ENCODE peak calls at places on chromosomes 5 and 9, in seven cellular contexts. Y, D, L, M, C, Q and T are unnamed samples. For H3K4me1, the result is how much of the 10 kb centered on the place peaks cover.

GRCh38 chr9:94672811-94673487 is 33.6 kb upstream of the FBP1 start:
- DNase-seq in Y (peak), D (peak), L (no peak), M (no peak), C (no peak), Q (no peak), T (no peak)

GRCh38 chr5:168174376-168174775 is 117.1 kb upstream of the WWC1 start:
- DNase-seq in Y (peak), D (no peak), L (no peak), M (no peak), C (no peak), Q (no peak), T (no peak)

GRCh38 chr9:101220341-101220740 is 164.5 kb downstream of the BAAT start:
- DNase-seq in Y (no peak), D (no peak), L (no peak), M (no peak), C (no peak), Q (no peak), T (no peak)

GRCh38 chr9:77488439-77489126 is 159.5 kb downstream of the GNA14 start:
- DNase-seq in Y (peak), D (peak), L (no peak), M (peak), C (no peak), Q (no peak), T (no peak)

GRCh38 chr5:16952968-16953671 is 17.0 kb upstream of the MYO10 start:
- DNase-seq in Y (no peak), D (no peak), L (no peak), M (no peak), C (no peak), Q (no peak), T (no peak)

GRCh38 chr5:15943487-15943886 is 236.1 kb downstream of the MARCHF11 start:
- DNase-seq in Y (peak), D (peak), L (no peak), M (no peak), C (no peak), Q (no peak), T (no peak)

GRCh38 chr5:173055722-173055982 is 500 bp upstream of the CREBRF start:
- DNase-seq in Y (peak), D (no peak), L (no peak), M (peak), C (no peak), Q (no peak), T (no peak)

GRCh38 chr9:96523429-96523828 is 73.5 kb downstream of the HABP4 start:
- DNase-seq in Y (no peak), D (no peak), L (no peak), M (no peak), C (no peak), Q (peak), T (no peak)

GRCh38 chr5:171390883-171391677 is 3.4 kb downstream of the NPM1 start:
- DNase-seq in Y (peak), D (no peak), L (no peak), M (no peak), C (no peak), Q (no peak), T (no peak)

GRCh38 chr5:108220834-108221233 is 161.1 kb downstream of the FBXL17 start:
- DNase-seq in Y (no peak), D (no peak), L (no peak), M (no peak), C (no peak), Q (no peak), T (no peak)

GRCh38 chr5:99807346-99807745 is 727.8 kb upstream of the FAM174A start:
- DNase-seq in Y (no peak), D (no peak), L (no peak), M (no peak), C (no peak), Q (no peak), T (no peak)

GRCh38 chr5:15383469-15383868 is 116.5 kb upstream of the FBXL7 start:
- DNase-seq in Y (peak), D (peak), L (no peak), M (peak), C (no peak), Q (no peak), T (no peak)

GRCh38 chr5:10279925-10280720 is 27.6 kb downstream of the CMBL start:
- DNase-seq in Y (no peak), D (no peak), L (no peak), M (no peak), C (no peak), Q (no peak), T (no peak)

GRCh38 chr5:174769005-174769404 is 44.6 kb downstream of the MSX2 start:
- DNase-seq in Y (no peak), D (no peak), L (no peak), M (no peak), C (no peak), Q (no peak), T (no peak)

GRCh38 chr5:139458580-139459407 is 3.7 kb downstream of the ECSCR start:
- DNase-seq in Y (peak), D (peak), L (peak), M (no peak), C (no peak), Q (no peak), T (peak)

GRCh38 chr9:126162611-126163381 is 163.8 kb upstream of the MVB12B start:
- DNase-seq in Y (no peak), D (no peak), L (no peak), M (no peak), C (peak), Q (no peak), T (no peak)

GRCh38 chr5:140372971-140373487 is 13.0 kb downstream of the SLC4A9 start:
- DNase-seq in Y (peak), D (peak), L (peak), M (peak), C (peak), Q (peak), T (no peak)

GRCh38 chr5:40674661-40675235 is 5.0 kb upstream of the PTGER4 start:
- DNase-seq in Y (no peak), D (no peak), L (no peak), M (no peak), C (no peak), Q (no peak), T (no peak)

GRCh38 chr9:94865599-94866456 is 139.3 kb downstream of the AOPEP start:
- DNase-seq in Y (peak), D (peak), L (no peak), M (peak), C (no peak), Q (no peak), T (no peak)

GRCh38 chr5:135465391-135466122 is 13.4 kb upstream of the TIFAB start:
- DNase-seq in Y (no peak), D (no peak), L (no peak), M (no peak), C (peak), Q (no peak), T (no peak)

GRCh38 chr5:129459485-129460120 is 495 bp upstream of the ADAMTS19 start:
- DNase-seq in Y (peak), D (peak), L (peak), M (peak), C (peak), Q (no peak), T (no peak)

GRCh38 chr5:96374653-96375052 is 58.4 kb downstream of the PCSK1 start:
- DNase-seq in Y (no peak), D (no peak), L (no peak), M (no peak), C (no peak), Q (no peak), T (no peak)

GRCh38 chr9:116488373-116488772 is 198.7 kb upstream of the TRIM32 start:
- DNase-seq in Y (no peak), D (no peak), L (no peak), M (no peak), C (no peak), Q (no peak), T (no peak)

GRCh38 chr9:13983607-13984006 is 330.3 kb downstream of the NFIB start:
- DNase-seq in Y (no peak), D (no peak), L (no peak), M (no peak), C (no peak), Q (no peak), T (no peak)

GRCh38 chr9:2255128-2255527 is 240.0 kb downstream of the SMARCA2 start:
- DNase-seq in Y (no peak), D (no peak), L (no peak), M (no peak), C (no peak), Q (no peak), T (no peak)

GRCh38 chr5:35902032-35902681 is 36.3 kb downstream of the CAPSL start:
- DNase-seq in Y (no peak), D (peak), L (no peak), M (no peak), C (no peak), Q (no peak), T (no peak)

GRCh38 chr9:92763721-92764380 is 782 bp downstream of the BICD2 start:
- DNase-seq in Y (peak), D (no peak), L (peak), M (peak), C (peak), Q (no peak), T (no peak)

GRCh38 chr5:98845878-98846277 is 72.4 kb downstream of the RGMB start:
- DNase-seq in Y (no peak), D (no peak), L (no peak), M (no peak), C (no peak), Q (no peak), T (no peak)

GRCh38 chr5:56170557-56170956 is 62.6 kb downstream of the ANKRD55 start:
- DNase-seq in Y (peak), D (peak), L (no peak), M (no peak), C (no peak), Q (no peak), T (no peak)
- H3K4me1 ChIP-seq in Y (half or more), D (under half), L (under half), M (under half), C (under half), Q (under half), T (under half)

GRCh38 chr9:130847306-130848217 is 12.5 kb downstream of the ABL1 start:
- DNase-seq in Y (peak), D (peak), L (peak), M (peak), C (peak), Q (peak), T (no peak)
- H3K4me1 ChIP-seq in Y (half or more), D (under half), L (half or more), M (under half), C (half or more), Q (under half), T (under half)

GRCh38 chr5:150642991-150643710 is 2.7 kb downstream of the SYNPO start:
- DNase-seq in Y (no peak), D (no peak), L (no peak), M (peak), C (peak), Q (no peak), T (no peak)
- H3K4me1 ChIP-seq in Y (half or more), D (under half), L (half or more), M (half or more), C (half or more), Q (half or more), T (under half)

DNA sequence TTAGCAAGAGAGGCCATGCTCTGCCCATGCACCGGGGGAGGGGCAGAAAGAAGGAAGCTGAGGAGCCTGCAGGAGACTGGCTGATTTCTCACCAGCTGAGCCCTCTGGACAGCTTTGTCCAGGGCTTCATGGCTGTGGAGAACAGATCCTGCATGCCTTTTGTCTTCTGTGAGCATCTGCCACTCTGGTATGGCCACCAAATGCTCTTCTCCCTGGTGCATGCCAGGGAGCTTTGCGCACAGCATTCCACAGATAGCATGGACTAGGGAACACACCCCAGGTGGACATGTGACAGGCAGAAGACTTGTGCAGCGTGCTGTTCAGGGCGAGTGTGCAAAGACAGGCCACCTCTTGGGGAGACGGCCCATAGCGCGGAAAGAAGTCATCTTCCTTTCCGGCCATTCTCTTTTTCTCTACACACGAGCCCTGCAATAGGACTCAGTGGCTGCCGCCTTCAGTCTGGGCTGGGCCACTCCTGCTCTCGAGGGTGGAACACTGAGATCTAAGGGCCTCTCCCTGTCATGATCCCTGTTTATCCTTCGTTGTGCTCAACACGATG is 56.7 kb downstream of the GADD45G start:
- DNase-seq in Y (no peak), D (no peak), L (peak), M (no peak), C (peak), Q (no peak), T (no peak)
- H3K4me1 ChIP-seq in Y (under half), D (under half), L (half or more), M (under half), C (under half), Q (under half), T (under half)

DNA sequence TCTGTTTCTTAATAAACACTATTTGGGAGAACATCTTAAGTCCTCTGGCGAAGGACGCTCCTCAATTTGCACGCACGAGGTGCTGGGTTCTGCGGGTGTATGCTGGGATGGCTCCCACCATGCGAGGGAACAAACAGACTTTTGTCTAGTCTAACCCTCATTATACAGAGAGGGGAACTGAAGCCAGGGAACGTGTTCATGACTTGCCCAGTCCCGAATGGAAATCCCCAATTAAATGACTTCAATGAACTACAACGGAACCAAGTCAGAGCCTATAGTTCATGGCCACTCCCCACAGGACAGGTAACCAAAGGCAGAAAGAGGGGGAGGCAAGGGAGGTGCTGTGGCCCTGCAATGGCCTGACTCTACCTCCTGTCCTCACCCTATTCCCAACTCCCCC is 9.3 kb downstream of the TLE1 start:
- DNase-seq in Y (no peak), D (no peak), L (no peak), M (peak), C (no peak), Q (no peak), T (no peak)
- H3K4me1 ChIP-seq in Y (under half), D (under half), L (half or more), M (half or more), C (under half), Q (under half), T (under half)

DNA sequence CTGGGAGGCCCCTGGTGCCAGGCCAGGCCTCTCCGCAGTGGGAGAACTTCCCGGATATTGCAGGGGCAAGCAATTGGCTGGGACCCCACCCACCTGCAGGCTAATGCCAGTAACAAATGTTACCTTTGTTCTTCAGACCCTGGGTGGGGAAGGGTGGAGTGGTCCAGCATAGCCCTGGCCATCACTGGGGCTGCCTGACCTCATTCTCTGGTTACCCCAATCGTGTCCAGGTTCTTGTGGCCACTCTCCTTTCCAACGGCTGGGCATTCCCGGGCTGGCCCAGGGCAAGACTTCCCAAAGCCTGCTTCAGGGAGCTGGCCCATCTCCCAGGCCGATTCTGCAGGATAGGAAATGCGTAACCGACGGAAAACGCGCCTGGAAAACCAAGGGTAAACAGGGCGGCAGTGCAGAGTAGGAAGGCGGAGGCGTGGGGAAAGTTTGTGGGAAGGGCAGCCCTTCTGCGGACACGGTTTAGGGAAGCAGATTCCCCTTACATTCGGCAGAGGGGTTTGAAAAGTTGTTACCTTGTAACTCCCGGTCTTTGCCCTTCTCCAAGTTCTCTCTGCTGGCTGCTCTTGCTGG is 3.6 kb downstream of the NRARP start:
- DNase-seq in Y (peak), D (no peak), L (peak), M (peak), C (peak), Q (no peak), T (no peak)
- H3K4me1 ChIP-seq in Y (under half), D (under half), L (half or more), M (under half), C (under half), Q (under half), T (under half)

GRCh38 chr9:133842721-133843227 is 104.6 kb upstream of the SARDH start:
- DNase-seq in Y (no peak), D (no peak), L (peak), M (no peak), C (peak), Q (no peak), T (no peak)

GRCh38 chr9:133843751-133844373 is 105.7 kb upstream of the SARDH start:
- DNase-seq in Y (no peak), D (no peak), L (no peak), M (no peak), C (peak), Q (no peak), T (no peak)

GRCh38 chr9:133842174-133842573 is 104.0 kb upstream of the SARDH start:
- DNase-seq in Y (no peak), D (no peak), L (peak), M (peak), C (peak), Q (peak), T (no peak)

GRCh38 chr9:133844431-133844830 is 106.3 kb upstream of the SARDH start:
- DNase-seq in Y (no peak), D (no peak), L (no peak), M (no peak), C (no peak), Q (no peak), T (no peak)

DNA sequence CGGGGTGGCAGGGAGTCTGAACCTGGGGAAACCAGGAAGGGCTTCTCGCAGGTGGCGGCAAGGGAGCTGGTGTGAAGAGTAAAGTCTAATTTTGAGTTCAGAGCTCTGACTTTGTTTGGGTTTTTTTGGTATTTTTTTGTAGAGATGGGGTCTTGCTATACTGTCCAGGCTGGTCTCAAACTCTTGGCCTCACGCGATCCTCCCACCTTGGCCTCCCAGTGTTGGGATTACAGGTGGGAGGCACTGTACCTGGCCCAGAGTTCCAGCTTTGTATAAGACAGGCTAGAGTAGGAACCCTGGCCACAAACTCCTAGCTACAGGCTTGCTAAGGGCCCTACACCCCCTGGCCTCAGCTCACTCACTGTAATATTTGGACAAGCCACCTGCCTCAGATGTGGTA is 105.1 kb upstream of the SARDH start:
- DNase-seq in Y (no peak), D (no peak), L (no peak), M (no peak), C (no peak), Q (no peak), T (no peak)
- H3K4me1 ChIP-seq in Y (under half), D (under half), L (under half), M (under half), C (under half), Q (under half), T (under half)

DNA sequence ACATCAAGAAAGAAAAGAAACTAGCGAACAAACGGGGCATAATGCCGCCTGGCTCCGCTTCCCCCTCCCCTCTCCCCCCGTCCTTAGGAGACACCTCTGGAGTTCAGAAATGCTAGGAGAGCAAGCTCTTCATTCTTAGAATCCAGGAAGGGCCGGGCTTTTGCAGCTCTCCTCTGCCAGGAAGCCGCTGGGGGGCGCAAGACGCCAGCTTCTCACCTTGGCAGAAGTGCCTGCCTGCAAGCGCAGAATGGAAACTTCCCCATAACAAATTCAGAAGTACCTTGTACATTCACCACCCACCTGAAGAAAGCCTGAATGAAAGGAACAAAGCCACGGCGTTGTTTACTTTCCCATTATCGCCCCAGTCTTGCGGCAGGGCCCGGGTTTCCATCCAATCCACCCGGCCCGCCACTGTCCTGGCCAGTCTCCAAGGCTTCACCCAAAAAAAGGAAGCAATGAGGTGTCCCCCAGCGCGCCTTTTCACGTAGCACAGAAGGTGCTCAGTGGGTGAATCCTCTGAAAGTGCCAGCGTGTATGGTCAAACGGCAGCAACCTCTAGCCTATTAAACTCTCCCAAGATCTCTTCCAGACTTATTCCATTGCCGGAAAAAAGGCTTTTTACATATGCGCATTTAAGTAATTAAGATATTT is 1.7 kb upstream of the GADD45G start:
- DNase-seq in Y (peak), D (peak), L (peak), M (peak), C (peak), Q (peak), T (peak)
- H3K4me1 ChIP-seq in Y (under half), D (under half), L (under half), M (under half), C (under half), Q (under half), T (under half)

GRCh38 chr5:9112520-9113291 is 433.2 kb downstream of the SEMA5A start:
- DNase-seq in Y (no peak), D (peak), L (no peak), M (no peak), C (no peak), Q (no peak), T (no peak)

GRCh38 chr5:9105851-9106250 is 440.0 kb downstream of the SEMA5A start:
- DNase-seq in Y (no peak), D (peak), L (no peak), M (no peak), C (no peak), Q (no peak), T (no peak)

GRCh38 chr5:9104576-9105339 is 441.1 kb downstream of the SEMA5A start:
- DNase-seq in Y (no peak), D (peak), L (no peak), M (no peak), C (no peak), Q (no peak), T (no peak)

GRCh38 chr5:9108156-9108555 is 437.7 kb downstream of the SEMA5A start:
- DNase-seq in Y (peak), D (peak), L (no peak), M (peak), C (no peak), Q (no peak), T (no peak)
- H3K4me1 ChIP-seq in Y (under half), D (under half), L (under half), M (under half), C (under half), Q (under half), T (under half)